ENCODE peak calls at places on chromosomes 13 and 19, in four cellular contexts. One of them, this sample, is unnamed.

GRCh38 chr13:85236431-85236830 is 562.8 kb downstream of the SLITRK6 start:
- DNase-seq in HS-27A: peak
- DNase-seq in COR-L47: no peak
- DNase-seq in CD8-positive, alpha-beta memory T cell: no peak
- DNase-seq in this sample: no peak

GRCh38 chr19:18340237-18340989 is at the start of gene PGPEP1:
- DNase-seq in HS-27A: no peak
- DNase-seq in COR-L47: peak
- DNase-seq in CD8-positive, alpha-beta memory T cell: peak
- DNase-seq in this sample: no peak

GRCh38 chr13:41361501-41361900 is 50.4 kb downstream of the NAA16 start:
- DNase-seq in HS-27A: no peak
- DNase-seq in COR-L47: no peak
- DNase-seq in CD8-positive, alpha-beta memory T cell: no peak
- DNase-seq in this sample: no peak

GRCh38 chr19:27795369-27795768 is 1417.6 kb downstream of the UQCRFS1 start:
- DNase-seq in HS-27A: no peak
- DNase-seq in COR-L47: no peak
- DNase-seq in CD8-positive, alpha-beta memory T cell: no peak
- DNase-seq in this sample: no peak

GRCh38 chr19:32458500-32459123 is 53.0 kb downstream of the DPY19L3 start:
- DNase-seq in HS-27A: no peak
- DNase-seq in COR-L47: no peak
- DNase-seq in CD8-positive, alpha-beta memory T cell: no peak
- DNase-seq in this sample: no peak

GRCh38 chr13:95112883-95113282 is 188.4 kb downstream of the ABCC4 start:
- DNase-seq in HS-27A: no peak
- DNase-seq in COR-L47: no peak
- DNase-seq in CD8-positive, alpha-beta memory T cell: no peak
- DNase-seq in this sample: no peak

GRCh38 chr13:52070929-52071523 is 46.5 kb downstream of the UTP14C start:
- DNase-seq in HS-27A: no peak
- DNase-seq in COR-L47: no peak
- DNase-seq in CD8-positive, alpha-beta memory T cell: no peak
- DNase-seq in this sample: no peak

GRCh38 chr19:57708641-57709354 is at the start of gene ZNF154:
- DNase-seq in HS-27A: no peak
- DNase-seq in COR-L47: no peak
- DNase-seq in CD8-positive, alpha-beta memory T cell: peak
- DNase-seq in this sample: peak

GRCh38 chr13:79775830-79776229 is 294.9 kb downstream of the NDFIP2 start:
- DNase-seq in HS-27A: peak
- DNase-seq in COR-L47: peak
- DNase-seq in CD8-positive, alpha-beta memory T cell: no peak
- DNase-seq in this sample: peak

GRCh38 chr13:113804017-113804702 is 45.1 kb downstream of the TMEM255B start:
- DNase-seq in HS-27A: no peak
- DNase-seq in COR-L47: no peak
- DNase-seq in CD8-positive, alpha-beta memory T cell: peak
- DNase-seq in this sample: no peak

GRCh38 chr19:50489461-50490011 is 12.9 kb upstream of the GARIN5A start:
- DNase-seq in HS-27A: no peak
- DNase-seq in COR-L47: no peak
- DNase-seq in CD8-positive, alpha-beta memory T cell: no peak
- DNase-seq in this sample: no peak

GRCh38 chr13:113041293-113041690 is 64.3 kb upstream of the F7 start:
- DNase-seq in HS-27A: no peak
- DNase-seq in COR-L47: no peak
- DNase-seq in CD8-positive, alpha-beta memory T cell: no peak
- DNase-seq in this sample: no peak

GRCh38 chr19:6738726-6739389 is 622 bp upstream of the TRIP10 start:
- DNase-seq in HS-27A: no peak
- DNase-seq in COR-L47: no peak
- DNase-seq in CD8-positive, alpha-beta memory T cell: peak
- DNase-seq in this sample: no peak

GRCh38 chr19:41353466-41354342 is at the start of gene TGFB1:
- DNase-seq in HS-27A: peak
- DNase-seq in COR-L47: no peak
- DNase-seq in CD8-positive, alpha-beta memory T cell: peak
- DNase-seq in this sample: no peak

GRCh38 chr13:98105929-98106336 is 37.0 kb upstream of the FARP1 start:
- DNase-seq in HS-27A: no peak
- DNase-seq in COR-L47: no peak
- DNase-seq in CD8-positive, alpha-beta memory T cell: no peak
- DNase-seq in this sample: no peak

GRCh38 chr13:50484472-50485113 is 358.9 kb downstream of the DLEU7 start:
- DNase-seq in HS-27A: no peak
- DNase-seq in COR-L47: no peak
- DNase-seq in CD8-positive, alpha-beta memory T cell: no peak
- DNase-seq in this sample: no peak

GRCh38 chr13:81275666-81276258 is 934.8 kb upstream of the SPRY2 start:
- DNase-seq in HS-27A: no peak
- DNase-seq in COR-L47: no peak
- DNase-seq in CD8-positive, alpha-beta memory T cell: no peak
- DNase-seq in this sample: no peak

GRCh38 chr13:50080856-50081105 is 65.5 kb downstream of the KCNRG start:
- DNase-seq in HS-27A: no peak
- DNase-seq in COR-L47: no peak
- DNase-seq in CD8-positive, alpha-beta memory T cell: no peak
- DNase-seq in this sample: no peak

GRCh38 chr13:21619633-21620220 is 15.8 kb upstream of the MICU2 start:
- DNase-seq in HS-27A: no peak
- DNase-seq in COR-L47: no peak
- DNase-seq in CD8-positive, alpha-beta memory T cell: no peak
- DNase-seq in this sample: no peak

GRCh38 chr13:51935326-51936171 is 73.8 kb downstream of the CCDC70 start:
- DNase-seq in HS-27A: no peak
- DNase-seq in COR-L47: peak
- DNase-seq in CD8-positive, alpha-beta memory T cell: no peak
- DNase-seq in this sample: no peak

GRCh38 chr19:46890423-46891170 is 29.8 kb downstream of the ARHGAP35 start:
- DNase-seq in HS-27A: peak
- DNase-seq in COR-L47: no peak
- DNase-seq in CD8-positive, alpha-beta memory T cell: no peak
- DNase-seq in this sample: no peak

GRCh38 chr13:51048166-51048461 is 63.0 kb downstream of the C13orf42 start:
- DNase-seq in HS-27A: no peak
- DNase-seq in COR-L47: no peak
- DNase-seq in CD8-positive, alpha-beta memory T cell: no peak
- DNase-seq in this sample: no peak

GRCh38 chr19:45640849-45641273 is 1.7 kb upstream of the EML2 start:
- DNase-seq in HS-27A: no peak
- DNase-seq in COR-L47: no peak
- DNase-seq in CD8-positive, alpha-beta memory T cell: peak
- DNase-seq in this sample: no peak

GRCh38 chr13:50706505-50706904 is 137.0 kb downstream of the DLEU7 start:
- DNase-seq in HS-27A: no peak
- DNase-seq in COR-L47: no peak
- DNase-seq in CD8-positive, alpha-beta memory T cell: no peak
- DNase-seq in this sample: no peak

GRCh38 chr13:40079721-40080120 is 424.3 kb downstream of the COG6 start:
- DNase-seq in HS-27A: no peak
- DNase-seq in COR-L47: no peak
- DNase-seq in CD8-positive, alpha-beta memory T cell: no peak
- DNase-seq in this sample: no peak

GRCh38 chr19:45125360-45125759 is 32.4 kb downstream of the PPP1R37 start:
- DNase-seq in HS-27A: no peak
- DNase-seq in COR-L47: no peak
- DNase-seq in CD8-positive, alpha-beta memory T cell: no peak
- DNase-seq in this sample: no peak

GRCh38 chr13:31927219-31927653 is 104.3 kb upstream of the FRY start:
- DNase-seq in HS-27A: no peak
- DNase-seq in COR-L47: no peak
- DNase-seq in CD8-positive, alpha-beta memory T cell: no peak
- DNase-seq in this sample: no peak

GRCh38 chr13:110149036-110149435 is 157.9 kb downstream of the COL4A1 start:
- DNase-seq in HS-27A: no peak
- DNase-seq in COR-L47: no peak
- DNase-seq in CD8-positive, alpha-beta memory T cell: no peak
- DNase-seq in this sample: no peak

GRCh38 chr19:2727640-2727944 is 6.4 kb upstream of the DIRAS1 start:
- DNase-seq in HS-27A: no peak
- DNase-seq in COR-L47: no peak
- DNase-seq in CD8-positive, alpha-beta memory T cell: no peak
- DNase-seq in this sample: no peak

GRCh38 chr13:49303533-49304252 is 56.0 kb downstream of the CDADC1 start:
- DNase-seq in HS-27A: no peak
- DNase-seq in COR-L47: no peak
- DNase-seq in CD8-positive, alpha-beta memory T cell: no peak
- DNase-seq in this sample: no peak

GRCh38 chr19:38384209-38385027 is 3.4 kb downstream of the GGN start:
- DNase-seq in HS-27A: no peak
- DNase-seq in COR-L47: no peak
- DNase-seq in CD8-positive, alpha-beta memory T cell: no peak
- DNase-seq in this sample: no peak

GRCh38 chr19:51122112-51122981 is 2.4 kb upstream of the SIGLEC9 start:
- DNase-seq in HS-27A: no peak
- DNase-seq in COR-L47: no peak
- DNase-seq in CD8-positive, alpha-beta memory T cell: no peak
- DNase-seq in this sample: no peak

GRCh38 chr19:48108997-48109782 is 1.4 kb downstream of the PLA2G4C start:
- DNase-seq in HS-27A: no peak
- DNase-seq in COR-L47: no peak
- DNase-seq in CD8-positive, alpha-beta memory T cell: no peak
- DNase-seq in this sample: no peak